ENCODE peak calls at places on chromosomes 4 and X, in nine cellular contexts. One of them, this sample, is unnamed.

GRCh38 chr4:78784255-78784654 is 8.1 kb downstream of the BMP2K start:
- DNase-seq in HL-60: no peak
- DNase-seq in cardiac fibroblast: peak
- DNase-seq in Calu3: no peak
- DNase-seq in A673: no peak
- DNase-seq in nephron progenitor cell: no peak
- DNase-seq in BJ: peak
- DNase-seq in RWPE2: no peak
- DNase-seq in tibial nerve: no peak
- DNase-seq in this sample: no peak

GRCh38 chr4:175758595-175758994 is 53.5 kb downstream of the GPM6A start:
- DNase-seq in HL-60: no peak
- DNase-seq in cardiac fibroblast: no peak
- DNase-seq in Calu3: no peak
- DNase-seq in A673: peak
- DNase-seq in nephron progenitor cell: no peak
- DNase-seq in BJ: no peak
- DNase-seq in RWPE2: no peak
- DNase-seq in tibial nerve: no peak
- DNase-seq in this sample: no peak

GRCh38 chr4:153114771-153115321 is 89.4 kb upstream of the TRIM2 start:
- DNase-seq in HL-60: no peak
- DNase-seq in cardiac fibroblast: peak
- DNase-seq in Calu3: peak
- DNase-seq in A673: no peak
- DNase-seq in nephron progenitor cell: no peak
- DNase-seq in BJ: no peak
- DNase-seq in RWPE2: no peak
- DNase-seq in tibial nerve: no peak
- DNase-seq in this sample: no peak

GRCh38 chr4:85149656-85150055 is 183.2 kb upstream of the WDFY3 start:
- DNase-seq in HL-60: no peak
- DNase-seq in cardiac fibroblast: peak
- DNase-seq in Calu3: no peak
- DNase-seq in A673: no peak
- DNase-seq in nephron progenitor cell: no peak
- DNase-seq in BJ: no peak
- DNase-seq in RWPE2: no peak
- DNase-seq in tibial nerve: no peak
- DNase-seq in this sample: no peak

GRCh38 chr4:149211961-149212360 is 603.7 kb downstream of the IQCM start:
- DNase-seq in HL-60: no peak
- DNase-seq in cardiac fibroblast: no peak
- DNase-seq in Calu3: no peak
- DNase-seq in A673: no peak
- DNase-seq in nephron progenitor cell: no peak
- DNase-seq in BJ: no peak
- DNase-seq in RWPE2: no peak
- DNase-seq in tibial nerve: no peak
- DNase-seq in this sample: no peak

GRCh38 chrX:153627675-153628111 is 19.3 kb upstream of the DUSP9 start:
- DNase-seq in HL-60: no peak
- DNase-seq in cardiac fibroblast: no peak
- DNase-seq in Calu3: no peak
- DNase-seq in A673: no peak
- DNase-seq in nephron progenitor cell: no peak
- DNase-seq in BJ: no peak
- DNase-seq in RWPE2: no peak
- DNase-seq in tibial nerve: no peak
- DNase-seq in this sample: no peak

GRCh38 chr4:138957302-138957701 is 58.3 kb upstream of the NOCT start:
- DNase-seq in HL-60: no peak
- DNase-seq in cardiac fibroblast: no peak
- DNase-seq in Calu3: no peak
- DNase-seq in A673: no peak
- DNase-seq in nephron progenitor cell: no peak
- DNase-seq in BJ: no peak
- DNase-seq in RWPE2: no peak
- DNase-seq in tibial nerve: no peak
- DNase-seq in this sample: no peak

GRCh38 chrX:88881536-88881935 is 134.5 kb downstream of the CPXCR1 start:
- DNase-seq in HL-60: no peak
- DNase-seq in cardiac fibroblast: no peak
- DNase-seq in Calu3: no peak
- DNase-seq in A673: no peak
- DNase-seq in nephron progenitor cell: no peak
- DNase-seq in BJ: no peak
- DNase-seq in RWPE2: no peak
- DNase-seq in tibial nerve: no peak
- DNase-seq in this sample: no peak

GRCh38 chrX:116204947-116205346 is 34.4 kb downstream of the AGTR2 start:
- DNase-seq in HL-60: no peak
- DNase-seq in cardiac fibroblast: peak
- DNase-seq in Calu3: peak
- DNase-seq in A673: peak
- DNase-seq in nephron progenitor cell: peak
- DNase-seq in BJ: no peak
- DNase-seq in RWPE2: no peak
- DNase-seq in tibial nerve: peak
- DNase-seq in this sample: no peak

GRCh38 chrX:153934473-153935325 is at the start of gene NAA10:
- DNase-seq in HL-60: peak
- DNase-seq in cardiac fibroblast: peak
- DNase-seq in Calu3: peak
- DNase-seq in A673: peak
- DNase-seq in nephron progenitor cell: peak
- DNase-seq in BJ: no peak
- DNase-seq in RWPE2: no peak
- DNase-seq in tibial nerve: no peak
- DNase-seq in this sample: peak

GRCh38 chr4:39756159-39756558 is 58.2 kb downstream of the UBE2K start:
- DNase-seq in HL-60: no peak
- DNase-seq in cardiac fibroblast: no peak
- DNase-seq in Calu3: no peak
- DNase-seq in A673: no peak
- DNase-seq in nephron progenitor cell: no peak
- DNase-seq in BJ: no peak
- DNase-seq in RWPE2: no peak
- DNase-seq in tibial nerve: no peak
- DNase-seq in this sample: no peak

GRCh38 chr4:33161202-33161601 is 2441.0 kb downstream of the PCDH7 start:
- DNase-seq in HL-60: no peak
- DNase-seq in cardiac fibroblast: no peak
- DNase-seq in Calu3: no peak
- DNase-seq in A673: no peak
- DNase-seq in nephron progenitor cell: no peak
- DNase-seq in BJ: no peak
- DNase-seq in RWPE2: no peak
- DNase-seq in tibial nerve: no peak
- DNase-seq in this sample: no peak

GRCh38 chr4:33162122-33162521 is 2442.0 kb downstream of the PCDH7 start:
- DNase-seq in HL-60: no peak
- DNase-seq in cardiac fibroblast: no peak
- DNase-seq in Calu3: no peak
- DNase-seq in A673: no peak
- DNase-seq in nephron progenitor cell: no peak
- DNase-seq in BJ: no peak
- DNase-seq in RWPE2: no peak
- DNase-seq in tibial nerve: no peak
- DNase-seq in this sample: no peak

DNA sequence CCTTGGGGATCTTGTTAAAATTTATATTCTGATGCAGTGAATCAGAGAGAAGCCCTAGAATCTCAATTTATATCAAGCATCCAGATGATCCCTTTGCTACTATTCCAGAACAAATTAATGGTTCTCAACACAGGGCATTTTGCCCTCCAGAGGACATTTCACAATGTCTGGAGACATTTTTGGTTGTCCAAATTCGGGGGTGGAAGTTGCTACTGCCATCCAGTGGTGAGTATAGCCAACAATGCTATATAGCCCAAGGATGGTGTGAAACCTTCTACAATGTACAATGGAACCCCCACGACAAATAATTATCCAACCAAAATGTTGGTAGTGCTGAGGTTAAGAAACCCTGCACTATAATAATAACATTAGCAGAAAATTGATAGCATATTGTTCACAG is 2440.0 kb downstream of the PCDH7 start:
- DNase-seq in HL-60: no peak
- DNase-seq in cardiac fibroblast: peak
- DNase-seq in Calu3: no peak
- DNase-seq in A673: peak
- DNase-seq in nephron progenitor cell: no peak
- DNase-seq in BJ: peak
- DNase-seq in RWPE2: no peak
- DNase-seq in tibial nerve: peak
- DNase-seq in this sample: no peak
- TF ChIP-seq CTCF in HL-60: peak
- TF ChIP-seq CTCF in cardiac fibroblast: peak
- TF ChIP-seq CTCF in Calu3: no peak
- TF ChIP-seq CTCF in A673: peak
- TF ChIP-seq CTCF in nephron progenitor cell: peak
- TF ChIP-seq CTCF in BJ: peak
- TF ChIP-seq CTCF in RWPE2: peak
- TF ChIP-seq CTCF in tibial nerve: peak
- TF ChIP-seq CTCF in this sample: peak

DNA sequence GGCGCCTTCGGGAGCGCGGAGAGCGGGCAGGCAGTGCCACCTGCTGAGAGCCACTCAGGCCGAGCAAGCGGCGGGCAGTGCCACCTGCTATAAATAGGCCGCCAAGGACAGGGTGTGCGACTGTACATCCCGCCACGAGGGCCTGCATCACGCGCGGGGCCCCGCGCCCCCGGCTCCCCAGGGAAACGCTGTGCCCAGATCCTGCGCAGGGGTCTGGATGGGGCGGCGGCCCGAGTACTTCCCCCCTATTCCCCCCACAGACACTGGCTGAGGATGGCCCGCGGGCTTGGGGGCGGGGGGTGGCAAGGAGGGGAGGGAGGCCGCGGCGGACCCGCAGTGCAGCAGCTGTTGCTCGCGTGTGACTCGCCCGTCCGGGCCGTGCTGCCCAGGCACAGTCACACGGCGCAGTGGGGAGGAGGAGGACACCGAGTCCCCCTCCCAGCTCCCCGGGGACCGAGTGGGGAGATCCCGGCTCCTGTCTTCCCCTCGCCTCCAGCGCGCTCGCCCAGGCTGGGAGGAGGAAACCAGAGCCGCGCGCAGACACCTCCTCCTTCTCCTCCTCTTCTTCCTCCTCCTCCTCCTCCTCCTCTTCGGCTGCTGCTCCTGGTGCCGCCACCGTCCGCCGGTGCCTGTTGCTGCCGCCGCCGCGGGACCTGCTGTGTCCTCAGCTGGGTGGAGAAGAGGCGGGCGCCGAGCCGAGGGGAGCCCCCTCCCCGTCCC is at the start of gene TBC1D1:
- DNase-seq in HL-60: peak
- DNase-seq in cardiac fibroblast: no peak
- DNase-seq in Calu3: peak
- DNase-seq in A673: peak
- DNase-seq in nephron progenitor cell: peak
- DNase-seq in BJ: no peak
- DNase-seq in RWPE2: no peak
- DNase-seq in tibial nerve: peak
- DNase-seq in this sample: no peak
- TF ChIP-seq CTCF in HL-60: no peak
- TF ChIP-seq CTCF in cardiac fibroblast: no peak
- TF ChIP-seq CTCF in Calu3: no peak
- TF ChIP-seq CTCF in A673: no peak
- TF ChIP-seq CTCF in nephron progenitor cell: no peak
- TF ChIP-seq CTCF in BJ: no peak
- TF ChIP-seq CTCF in RWPE2: peak
- TF ChIP-seq CTCF in tibial nerve: no peak
- TF ChIP-seq CTCF in this sample: no peak

GRCh38 chr4:7769936-7770674 is 169.6 kb downstream of the AFAP1 start:
- DNase-seq in HL-60: no peak
- DNase-seq in cardiac fibroblast: peak
- DNase-seq in Calu3: peak
- DNase-seq in A673: peak
- DNase-seq in nephron progenitor cell: no peak
- DNase-seq in BJ: no peak
- DNase-seq in RWPE2: peak
- DNase-seq in tibial nerve: no peak
- DNase-seq in this sample: no peak
- TF ChIP-seq CTCF in HL-60: peak
- TF ChIP-seq CTCF in cardiac fibroblast: peak
- TF ChIP-seq CTCF in Calu3: no peak
- TF ChIP-seq CTCF in A673: peak
- TF ChIP-seq CTCF in nephron progenitor cell: peak
- TF ChIP-seq CTCF in BJ: peak
- TF ChIP-seq CTCF in RWPE2: peak
- TF ChIP-seq CTCF in tibial nerve: peak
- TF ChIP-seq CTCF in this sample: peak

GRCh38 chr4:95080969-95081368 is 323.2 kb downstream of the BMPR1B start:
- DNase-seq in HL-60: no peak
- DNase-seq in cardiac fibroblast: no peak
- DNase-seq in Calu3: no peak
- DNase-seq in A673: peak
- DNase-seq in nephron progenitor cell: no peak
- DNase-seq in BJ: no peak
- DNase-seq in RWPE2: no peak
- DNase-seq in tibial nerve: no peak
- DNase-seq in this sample: no peak
- TF ChIP-seq CTCF in HL-60: no peak
- TF ChIP-seq CTCF in cardiac fibroblast: no peak
- TF ChIP-seq CTCF in Calu3: no peak
- TF ChIP-seq CTCF in A673: no peak
- TF ChIP-seq CTCF in nephron progenitor cell: no peak
- TF ChIP-seq CTCF in BJ: no peak
- TF ChIP-seq CTCF in RWPE2: no peak
- TF ChIP-seq CTCF in tibial nerve: no peak
- TF ChIP-seq CTCF in this sample: no peak

DNA sequence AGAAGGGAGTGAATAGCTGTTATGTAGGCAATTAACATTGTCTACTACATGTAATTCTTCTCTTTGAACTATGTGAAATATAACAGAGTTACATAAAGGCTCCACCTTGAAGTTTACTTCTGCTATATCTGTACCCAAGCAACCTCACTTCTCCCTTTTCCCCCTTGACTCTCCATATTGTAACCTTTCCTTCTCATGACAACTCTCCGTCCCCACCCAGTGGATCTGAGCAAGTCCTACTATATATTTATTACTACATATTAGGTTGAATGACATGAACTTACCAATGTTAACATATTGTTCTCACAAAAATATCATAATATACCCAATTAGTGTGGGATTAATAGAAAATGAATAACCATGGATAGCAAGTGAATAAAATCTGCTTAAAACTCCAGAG is 93.2 kb upstream of the ATP8A1 start:
- DNase-seq in HL-60: no peak
- DNase-seq in cardiac fibroblast: no peak
- DNase-seq in Calu3: no peak
- DNase-seq in A673: no peak
- DNase-seq in nephron progenitor cell: no peak
- DNase-seq in BJ: no peak
- DNase-seq in RWPE2: no peak
- DNase-seq in tibial nerve: no peak
- DNase-seq in this sample: no peak
- TF ChIP-seq CTCF in HL-60: no peak
- TF ChIP-seq CTCF in cardiac fibroblast: no peak
- TF ChIP-seq CTCF in Calu3: no peak
- TF ChIP-seq CTCF in A673: no peak
- TF ChIP-seq CTCF in nephron progenitor cell: no peak
- TF ChIP-seq CTCF in BJ: no peak
- TF ChIP-seq CTCF in RWPE2: peak
- TF ChIP-seq CTCF in tibial nerve: no peak
- TF ChIP-seq CTCF in this sample: peak

This sample was measured in D721Med.